ENCODE peak calls at places on chromosomes 3 and 15, in five cellular contexts. One of them, this sample, is unnamed.

GRCh38 chr3:169760479-169760878 is 4.4 kb downstream of the TERC start:
- DNase-seq in HS-5: peak
- DNase-seq in RPMI8226: no peak
- DNase-seq in endothelial cell: no peak
- DNase-seq in cardiac fibroblast: peak
- DNase-seq in this sample: peak

GRCh38 chr15:38647683-38648082 is 83.1 kb upstream of the RASGRP1 start:
- DNase-seq in HS-5: no peak
- DNase-seq in RPMI8226: no peak
- DNase-seq in endothelial cell: no peak
- DNase-seq in cardiac fibroblast: peak
- DNase-seq in this sample: no peak

GRCh38 chr3:153572654-153573053 is 410.6 kb downstream of the RAP2B start:
- DNase-seq in HS-5: no peak
- DNase-seq in RPMI8226: no peak
- DNase-seq in endothelial cell: no peak
- DNase-seq in cardiac fibroblast: no peak
- DNase-seq in this sample: no peak

GRCh38 chr3:88812576-88812975 is 294.8 kb upstream of the EPHA3 start:
- DNase-seq in HS-5: no peak
- DNase-seq in RPMI8226: no peak
- DNase-seq in endothelial cell: no peak
- DNase-seq in cardiac fibroblast: peak
- DNase-seq in this sample: no peak

GRCh38 chr15:85543741-85544155 is 163.3 kb downstream of the AKAP13 start:
- DNase-seq in HS-5: no peak
- DNase-seq in RPMI8226: no peak
- DNase-seq in endothelial cell: peak
- DNase-seq in cardiac fibroblast: no peak
- DNase-seq in this sample: no peak

GRCh38 chr3:98732239-98733054 is 30.7 kb upstream of the ST3GAL6 start:
- DNase-seq in HS-5: no peak
- DNase-seq in RPMI8226: peak
- DNase-seq in endothelial cell: peak
- DNase-seq in cardiac fibroblast: peak
- DNase-seq in this sample: peak

GRCh38 chr15:58932791-58933310 is 628 bp downstream of the SLTM start:
- DNase-seq in HS-5: no peak
- DNase-seq in RPMI8226: no peak
- DNase-seq in endothelial cell: no peak
- DNase-seq in cardiac fibroblast: peak
- DNase-seq in this sample: peak

GRCh38 chr3:58073315-58074125 is 65.3 kb downstream of the FLNB start:
- DNase-seq in HS-5: no peak
- DNase-seq in RPMI8226: no peak
- DNase-seq in endothelial cell: no peak
- DNase-seq in cardiac fibroblast: no peak
- DNase-seq in this sample: no peak

GRCh38 chr3:137692803-137693431 is 71.2 kb upstream of the SOX14 start:
- DNase-seq in HS-5: no peak
- DNase-seq in RPMI8226: peak
- DNase-seq in endothelial cell: peak
- DNase-seq in cardiac fibroblast: no peak
- DNase-seq in this sample: peak

GRCh38 chr15:71585159-71585558 is 225.2 kb upstream of the NR2E3 start:
- DNase-seq in HS-5: no peak
- DNase-seq in RPMI8226: no peak
- DNase-seq in endothelial cell: no peak
- DNase-seq in cardiac fibroblast: no peak
- DNase-seq in this sample: no peak

GRCh38 chr3:43389388-43390254 is 103.3 kb downstream of the SNRK start:
- DNase-seq in HS-5: no peak
- DNase-seq in RPMI8226: no peak
- DNase-seq in endothelial cell: peak
- DNase-seq in cardiac fibroblast: peak
- DNase-seq in this sample: no peak

GRCh38 chr15:73965730-73966103 is 26.4 kb downstream of the STOML1 start:
- DNase-seq in HS-5: no peak
- DNase-seq in RPMI8226: peak
- DNase-seq in endothelial cell: no peak
- DNase-seq in cardiac fibroblast: peak
- DNase-seq in this sample: no peak

GRCh38 chr3:13723676-13724207 is 156.1 kb downstream of the WNT7A start:
- DNase-seq in HS-5: no peak
- DNase-seq in RPMI8226: no peak
- DNase-seq in endothelial cell: no peak
- DNase-seq in cardiac fibroblast: no peak
- DNase-seq in this sample: no peak

GRCh38 chr3:149277338-149277813 is 55.7 kb upstream of the CP start:
- DNase-seq in HS-5: peak
- DNase-seq in RPMI8226: no peak
- DNase-seq in endothelial cell: no peak
- DNase-seq in cardiac fibroblast: peak
- DNase-seq in this sample: peak

GRCh38 chr3:23915537-23916108 is 1.2 kb downstream of the NKIRAS1 start:
- DNase-seq in HS-5: no peak
- DNase-seq in RPMI8226: no peak
- DNase-seq in endothelial cell: no peak
- DNase-seq in cardiac fibroblast: peak
- DNase-seq in this sample: no peak

GRCh38 chr15:43544266-43544665 is 26.9 kb downstream of the MAP1A start:
- DNase-seq in HS-5: no peak
- DNase-seq in RPMI8226: no peak
- DNase-seq in endothelial cell: no peak
- DNase-seq in cardiac fibroblast: peak
- DNase-seq in this sample: no peak

GRCh38 chr15:45333550-45333949 is 44.8 kb downstream of the GATM start:
- DNase-seq in HS-5: no peak
- DNase-seq in RPMI8226: no peak
- DNase-seq in endothelial cell: no peak
- DNase-seq in cardiac fibroblast: peak
- DNase-seq in this sample: peak

GRCh38 chr3:96334779-96335178 is 479.6 kb upstream of the EPHA6 start:
- DNase-seq in HS-5: no peak
- DNase-seq in RPMI8226: no peak
- DNase-seq in endothelial cell: no peak
- DNase-seq in cardiac fibroblast: no peak
- DNase-seq in this sample: no peak

GRCh38 chr15:70057931-70058641 is 39.6 kb downstream of the TLE3 start:
- DNase-seq in HS-5: no peak
- DNase-seq in RPMI8226: no peak
- DNase-seq in endothelial cell: no peak
- DNase-seq in cardiac fibroblast: no peak
- DNase-seq in this sample: no peak

GRCh38 chr3:64203216-64203615 is 22.1 kb downstream of the PRICKLE2 start:
- DNase-seq in HS-5: no peak
- DNase-seq in RPMI8226: no peak
- DNase-seq in endothelial cell: no peak
- DNase-seq in cardiac fibroblast: no peak
- DNase-seq in this sample: no peak

GRCh38 chr15:77048135-77048866 is 22.6 kb downstream of the TSPAN3 start:
- DNase-seq in HS-5: no peak
- DNase-seq in RPMI8226: no peak
- DNase-seq in endothelial cell: no peak
- DNase-seq in cardiac fibroblast: no peak
- DNase-seq in this sample: no peak

GRCh38 chr15:51625236-51625635 is 2.7 kb upstream of the DMXL2 start:
- DNase-seq in HS-5: no peak
- DNase-seq in RPMI8226: peak
- DNase-seq in endothelial cell: no peak
- DNase-seq in cardiac fibroblast: no peak
- DNase-seq in this sample: no peak

GRCh38 chr3:163879172-163879571 is 1199.1 kb downstream of the SI start:
- DNase-seq in HS-5: no peak
- DNase-seq in RPMI8226: no peak
- DNase-seq in endothelial cell: no peak
- DNase-seq in cardiac fibroblast: no peak
- DNase-seq in this sample: no peak

GRCh38 chr3:109702252-109702651 is 364.9 kb upstream of the DPPA4 start:
- DNase-seq in HS-5: peak
- DNase-seq in RPMI8226: no peak
- DNase-seq in endothelial cell: no peak
- DNase-seq in cardiac fibroblast: peak
- DNase-seq in this sample: no peak

GRCh38 chr15:67880651-67881182 is 40.9 kb upstream of the RNU6-1 start:
- DNase-seq in HS-5: no peak
- DNase-seq in RPMI8226: peak
- DNase-seq in endothelial cell: no peak
- DNase-seq in cardiac fibroblast: peak
- DNase-seq in this sample: peak

GRCh38 chr15:51390932-51391432 is 49.5 kb downstream of the GLDN start:
- DNase-seq in HS-5: no peak
- DNase-seq in RPMI8226: no peak
- DNase-seq in endothelial cell: no peak
- DNase-seq in cardiac fibroblast: no peak
- DNase-seq in this sample: no peak

GRCh38 chr15:67521770-67522568 is 1.0 kb downstream of the C15orf61 start:
- DNase-seq in HS-5: no peak
- DNase-seq in RPMI8226: peak
- DNase-seq in endothelial cell: no peak
- DNase-seq in cardiac fibroblast: peak
- DNase-seq in this sample: peak

GRCh38 chr3:128725547-128725931 is 444 bp upstream of the RAB7A start:
- DNase-seq in HS-5: no peak
- DNase-seq in RPMI8226: no peak
- DNase-seq in endothelial cell: no peak
- DNase-seq in cardiac fibroblast: no peak
- DNase-seq in this sample: no peak

GRCh38 chr3:11662392-11662990 is 18.8 kb upstream of the VGLL4 start:
- DNase-seq in HS-5: no peak
- DNase-seq in RPMI8226: no peak
- DNase-seq in endothelial cell: no peak
- DNase-seq in cardiac fibroblast: peak
- DNase-seq in this sample: no peak

GRCh38 chr3:188727052-188727451 is 444.7 kb upstream of the TPRG1 start:
- DNase-seq in HS-5: no peak
- DNase-seq in RPMI8226: no peak
- DNase-seq in endothelial cell: no peak
- DNase-seq in cardiac fibroblast: no peak
- DNase-seq in this sample: no peak

This sample was measured in MG63.